ENCODE peak calls at places on chromosome 10, in nine cellular contexts. K, Y, X, J, L, C, P, F and O are unnamed samples.

GRCh38 chr10:29386347-29386999 is 97.6 kb downstream of the LYZL1 start:
- DNase-seq in C (no peak), L (peak), P (peak), Y (no peak), J (no peak), K (peak), X (no peak), F (peak), O (peak)

GRCh38 chr10:122894261-122894944 is 15.0 kb upstream of the FAM24B start:
- DNase-seq in J (no peak), C (no peak), K (no peak), Y (no peak), F (no peak), P (no peak), X (no peak), L (no peak), O (peak)

GRCh38 chr10:5915451-5915850 is 25.4 kb downstream of the FBH1 start:
- DNase-seq in F (no peak), P (no peak), L (no peak), K (no peak), C (no peak), J (no peak), X (no peak), Y (no peak), O (no peak)

GRCh38 chr10:104307576-104308438 is 30.5 kb downstream of the ITPRIP start:
- DNase-seq in X (no peak), K (no peak), Y (no peak), L (no peak), P (no peak), J (no peak), F (no peak), C (no peak), O (no peak)

GRCh38 chr10:62083413-62083794 is 181.9 kb downstream of the ARID5B start:
- DNase-seq in X (no peak), P (no peak), Y (no peak), F (no peak), L (no peak), K (no peak), J (no peak), C (no peak), O (no peak)

GRCh38 chr10:69359089-69360025 is 57.4 kb downstream of the TACR2 start:
- DNase-seq in F (no peak), L (no peak), J (no peak), C (no peak), Y (peak), K (no peak), X (no peak), P (no peak), O (no peak)

GRCh38 chr10:44316187-44316921 is 68.5 kb downstream of the CXCL12 start:
- DNase-seq in C (no peak), Y (no peak), F (no peak), L (no peak), J (no peak), K (peak), X (peak), P (peak), O (peak)

GRCh38 chr10:43913676-43914235 is 265.1 kb upstream of the ZNF32 start:
- DNase-seq in P (no peak), L (no peak), C (no peak), K (no peak), F (no peak), J (no peak), Y (no peak), X (no peak), O (no peak)

GRCh38 chr10:103905441-103905840 is 12.5 kb downstream of the STN1 start:
- DNase-seq in P (no peak), K (no peak), X (no peak), J (no peak), Y (no peak), C (no peak), F (no peak), L (no peak), O (no peak)

GRCh38 chr10:48882881-48883280 is 56.8 kb downstream of the LRRC18 start:
- DNase-seq in K (no peak), P (no peak), F (no peak), Y (no peak), L (no peak), J (no peak), X (no peak), C (no peak), O (no peak)

GRCh38 chr10:47137311-47137851 is 162.6 kb upstream of the GDF10 start:
- DNase-seq in F (no peak), J (no peak), X (peak), Y (no peak), C (no peak), P (no peak), L (peak), K (no peak), O (no peak)

GRCh38 chr10:98383869-98384268 is 31.1 kb downstream of the PYROXD2 start:
- DNase-seq in K (no peak), F (no peak), X (no peak), C (no peak), P (no peak), Y (no peak), L (no peak), J (no peak), O (no peak)

GRCh38 chr10:132973903-132974241 is 31.5 kb upstream of the CFAP46 start:
- DNase-seq in P (no peak), K (no peak), L (no peak), F (no peak), J (no peak), X (no peak), Y (no peak), C (no peak), O (no peak)

GRCh38 chr10:43867113-43867512 is 218.4 kb upstream of the ZNF32 start:
- DNase-seq in C (no peak), Y (no peak), P (no peak), L (no peak), K (no peak), X (no peak), J (no peak), F (peak), O (no peak)

GRCh38 chr10:12741255-12741915 is 260.1 kb downstream of the CCDC3 start:
- DNase-seq in P (no peak), F (no peak), J (no peak), X (no peak), C (no peak), Y (no peak), K (no peak), L (no peak), O (no peak)

GRCh38 chr10:111084346-111085255 is 7.8 kb downstream of the ADRA2A start:
- DNase-seq in Y (no peak), L (no peak), C (no peak), F (no peak), K (no peak), X (no peak), J (no peak), P (no peak), O (no peak)

GRCh38 chr10:75040576-75040975 is 70.9 kb upstream of the SAMD8 start:
- DNase-seq in K (no peak), P (no peak), X (no peak), C (no peak), F (no peak), J (no peak), Y (no peak), L (no peak), O (no peak)

GRCh38 chr10:129978980-129979379 is 14.9 kb upstream of the EBF3 start:
- DNase-seq in K (peak), J (no peak), F (no peak), P (no peak), Y (no peak), C (no peak), L (no peak), X (no peak), O (no peak)

GRCh38 chr10:78972160-78972946 is 96.4 kb upstream of the ZMIZ1 start:
- DNase-seq in X (peak), J (peak), Y (no peak), P (peak), K (peak), F (peak), L (peak), C (no peak), O (no peak)

GRCh38 chr10:44492678-44493077 is 107.8 kb upstream of the CXCL12 start:
- DNase-seq in J (no peak), F (peak), C (no peak), L (no peak), Y (no peak), X (no peak), P (no peak), K (no peak), O (no peak)

GRCh38 chr10:6279540-6280267 is 77.0 kb downstream of the PFKFB3 start:
- DNase-seq in K (no peak), C (no peak), F (peak), Y (no peak), L (peak), P (no peak), J (no peak), X (peak), O (peak)

GRCh38 chr10:111076191-111076681 is 593 bp upstream of the ADRA2A start:
- DNase-seq in P (peak), L (peak), F (no peak), Y (peak), X (peak), J (peak), K (peak), C (no peak), O (peak)

GRCh38 chr10:30534465-30535144 is 94.9 kb downstream of the LYZL2 start:
- DNase-seq in C (no peak), P (peak), K (peak), L (peak), X (peak), F (peak), Y (peak), J (peak), O (peak)

GRCh38 chr10:61815505-61815904 is 86.0 kb upstream of the ARID5B start:
- DNase-seq in X (no peak), Y (no peak), K (no peak), F (no peak), C (no peak), J (no peak), L (no peak), P (no peak), O (peak)

GRCh38 chr10:96588060-96588554 is 1.3 kb upstream of the TM9SF3 start:
- DNase-seq in F (peak), X (no peak), L (no peak), K (peak), P (no peak), Y (no peak), C (no peak), J (no peak), O (no peak)

GRCh38 chr10:22711373-22711772 is 3.0 kb downstream of the PIP4K2A start:
- DNase-seq in Y (no peak), L (no peak), K (no peak), P (no peak), J (no peak), X (no peak), F (no peak), C (no peak), O (no peak)

GRCh38 chr10:5094265-5095205 is at the start of gene AKR1C3:
- DNase-seq in X (peak), K (peak), J (no peak), L (peak), P (peak), Y (no peak), C (no peak), F (peak), O (peak)

GRCh38 chr10:49627031-49627430 is 13.2 kb downstream of the CHAT start:
- DNase-seq in F (no peak), C (no peak), P (no peak), J (no peak), X (no peak), K (no peak), Y (no peak), L (no peak), O (no peak)

GRCh38 chr10:80529604-80530003 is 8.1 kb upstream of the SH2D4B start:
- DNase-seq in P (no peak), C (no peak), J (no peak), L (no peak), K (no peak), Y (peak), X (no peak), F (no peak), O (no peak)

GRCh38 chr10:121296378-121296777 is 301.9 kb downstream of the FGFR2 start:
- DNase-seq in Y (no peak), P (no peak), F (no peak), K (no peak), L (no peak), X (no peak), J (no peak), C (no peak), O (no peak)

GRCh38 chr10:107865691-107866090 is 701.2 kb upstream of the SORCS1 start:
- DNase-seq in C (no peak), J (no peak), Y (no peak), P (no peak), K (no peak), L (no peak), X (no peak), F (no peak), O (peak)

GRCh38 chr10:24858244-24858907 is 94.0 kb downstream of the PRTFDC1 start:
- DNase-seq in X (no peak), K (no peak), F (no peak), P (no peak), C (no peak), Y (no peak), J (no peak), L (no peak), O (peak)

GRCh38 chr10:112858990-112859520 is 91.0 kb upstream of the TCF7L2 start:
- DNase-seq in C (no peak), Y (no peak), K (no peak), J (no peak), X (no peak), P (no peak), L (no peak), F (no peak), O (no peak)

GRCh38 chr10:57864789-57865676 is 402.7 kb downstream of the IPMK start:
- DNase-seq in K (no peak), X (no peak), F (peak), J (no peak), Y (no peak), L (no peak), P (no peak), C (no peak), O (no peak)

GRCh38 chr10:132574783-132575319 is 37.3 kb downstream of the INPP5A start:
- DNase-seq in L (no peak), X (no peak), F (no peak), Y (peak), P (no peak), K (no peak), C (no peak), J (no peak), O (peak)

GRCh38 chr10:132368881-132369635 is 27.9 kb upstream of the PWWP2B start:
- DNase-seq in C (no peak), L (no peak), X (no peak), K (no peak), J (no peak), P (no peak), F (no peak), Y (no peak), O (no peak)

DNA sequence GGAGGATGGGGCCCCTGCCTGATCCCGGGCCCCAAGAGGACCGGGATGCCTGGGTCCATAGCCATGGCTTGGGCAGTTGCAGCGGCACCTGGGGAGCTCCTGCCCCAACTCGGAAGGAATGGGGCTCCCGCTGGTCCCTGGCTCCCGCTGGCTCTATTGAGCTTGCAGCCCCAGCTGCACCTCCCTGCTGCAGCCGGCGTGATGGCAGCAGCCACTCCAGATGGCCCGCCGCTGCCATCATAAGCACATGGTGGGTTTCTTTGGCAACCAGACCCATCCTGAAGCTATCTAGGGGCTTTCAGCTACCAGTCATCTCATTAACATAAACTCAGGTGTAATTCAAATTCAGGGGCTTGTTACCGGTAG is 11.1 kb upstream of the DNMBP start:
- DNase-seq in K (no peak), P (no peak), L (no peak), J (no peak), Y (no peak), X (no peak), F (no peak), C (no peak), O (peak)
- TF ChIP-seq REST in K (no peak), P (no peak), L (no peak), J (no peak), Y (no peak), X (no peak), F (no peak), C (no peak), O (no peak)

GRCh38 chr10:59285848-59286247 is 76.5 kb downstream of the FAM13C start:
- DNase-seq in L (no peak), C (no peak), Y (no peak), J (no peak), X (no peak), K (no peak), P (no peak), F (no peak), O (no peak)

GRCh38 chr10:59289809-59290208 is 72.5 kb downstream of the FAM13C start:
- DNase-seq in F (no peak), X (no peak), C (no peak), J (no peak), K (no peak), Y (no peak), P (no peak), L (no peak), O (peak)

GRCh38 chr10:59287587-59287986 is 74.8 kb downstream of the FAM13C start:
- DNase-seq in Y (no peak), X (no peak), P (no peak), L (no peak), K (no peak), F (no peak), C (no peak), J (no peak), O (no peak)

GRCh38 chr10:59285073-59285472 is 77.3 kb downstream of the FAM13C start:
- DNase-seq in Y (no peak), J (no peak), X (no peak), L (no peak), F (no peak), K (no peak), C (no peak), P (no peak), O (no peak)

DNA sequence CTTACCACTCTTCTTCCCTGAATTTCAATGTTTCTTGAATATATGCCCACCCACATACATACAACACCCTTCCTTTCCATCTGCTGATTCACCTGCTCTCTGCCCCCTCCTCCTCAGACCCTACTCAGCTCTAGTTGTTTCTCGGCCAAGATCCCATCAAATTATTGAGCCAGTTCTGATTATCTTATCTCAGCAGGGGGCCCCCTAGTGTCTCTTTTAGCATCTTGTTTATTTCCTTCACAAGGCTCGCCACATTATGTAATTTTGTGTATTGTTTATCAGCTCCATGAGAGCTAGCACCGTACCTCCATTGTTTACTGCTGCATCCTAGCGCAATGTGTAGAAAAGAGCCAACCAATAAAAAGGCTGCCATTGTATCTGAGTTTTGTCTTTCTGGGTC is 71.9 kb downstream of the FAM13C start:
- DNase-seq in J (no peak), L (no peak), Y (no peak), X (no peak), C (no peak), P (no peak), F (peak), K (peak), O (peak)
- TF ChIP-seq CTCF in J (peak), L (no peak), Y (no peak), X (no peak), C (peak), P (no peak), F (peak), K (peak), O (no peak)

GRCh38 chr10:125061557-125062243 is 98.7 kb downstream of the CTBP2 start:
- DNase-seq in P (no peak), Y (no peak), F (no peak), L (no peak), X (no peak), J (no peak), C (no peak), K (no peak), O (no peak)

GRCh38 chr10:125060038-125060437 is 100.3 kb downstream of the CTBP2 start:
- DNase-seq in Y (no peak), K (no peak), J (no peak), P (peak), C (no peak), L (no peak), F (no peak), X (no peak), O (no peak)

GRCh38 chr10:125060486-125060850 is 99.9 kb downstream of the CTBP2 start:
- DNase-seq in J (no peak), P (peak), C (no peak), F (no peak), L (no peak), X (no peak), Y (no peak), K (no peak), O (no peak)

GRCh38 chr10:125062244-125063208 is 97.8 kb downstream of the CTBP2 start:
- DNase-seq in J (no peak), L (no peak), K (no peak), X (no peak), P (no peak), Y (no peak), F (no peak), C (no peak), O (no peak)

DNA sequence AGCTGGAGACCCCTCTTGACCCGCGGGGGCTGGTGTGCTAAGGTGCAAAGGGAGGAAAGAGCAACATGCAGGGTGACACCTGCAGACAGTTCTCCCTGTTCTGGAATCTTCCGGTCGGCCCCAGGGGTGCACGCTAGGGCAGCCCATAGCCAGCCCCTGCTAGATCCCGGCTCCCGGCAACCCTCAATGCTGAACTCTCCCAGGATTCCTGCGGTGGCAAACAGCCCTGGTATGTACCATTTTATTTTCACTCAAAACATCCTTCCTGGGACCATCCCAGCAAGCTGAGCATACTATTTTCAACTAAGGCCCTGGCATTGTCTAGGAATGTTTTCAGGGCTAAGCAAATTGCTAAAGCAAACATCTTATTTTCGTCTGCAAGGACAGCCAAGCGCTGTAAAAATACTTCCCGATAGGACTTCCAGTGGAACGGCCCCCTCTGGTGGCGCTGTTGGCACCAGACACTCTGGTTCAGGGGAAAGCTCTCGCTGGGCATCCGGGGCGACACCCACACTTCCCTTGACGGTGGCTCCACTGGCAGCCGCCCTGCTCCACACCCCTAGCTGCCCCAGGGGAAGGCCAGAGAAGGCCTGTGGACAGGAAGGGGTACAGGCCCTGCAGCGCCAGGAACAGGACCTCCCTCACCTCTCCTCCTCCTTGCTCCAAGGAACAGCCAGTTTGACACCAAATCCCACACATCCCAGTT is 99.4 kb downstream of the CTBP2 start:
- DNase-seq in C (no peak), P (no peak), J (no peak), F (peak), L (peak), X (peak), Y (peak), K (peak), O (peak)
- H3K4me3 ChIP-seq in C (no peak), P (no peak), J (no peak), F (peak), L (no peak), X (no peak), Y (no peak), K (no peak), O (no peak)

GRCh38 chr10:119503821-119504220 is 38.7 kb downstream of the RGS10 start:
- DNase-seq in K (no peak), Y (no peak), F (no peak), L (no peak), J (no peak), C (no peak), P (no peak), X (no peak), O (no peak)

GRCh38 chr10:119505588-119506315 is 36.8 kb downstream of the RGS10 start:
- DNase-seq in P (no peak), F (no peak), Y (no peak), C (no peak), J (no peak), K (no peak), L (no peak), X (no peak), O (no peak)

GRCh38 chr10:119504651-119505050 is 37.9 kb downstream of the RGS10 start:
- DNase-seq in P (no peak), J (no peak), X (no peak), C (no peak), K (no peak), F (no peak), L (no peak), Y (no peak), O (no peak)

GRCh38 chr10:119507115-119507514 is 35.4 kb downstream of the RGS10 start:
- DNase-seq in Y (no peak), K (no peak), C (no peak), J (no peak), F (no peak), L (no peak), P (no peak), X (no peak), O (no peak)

DNA sequence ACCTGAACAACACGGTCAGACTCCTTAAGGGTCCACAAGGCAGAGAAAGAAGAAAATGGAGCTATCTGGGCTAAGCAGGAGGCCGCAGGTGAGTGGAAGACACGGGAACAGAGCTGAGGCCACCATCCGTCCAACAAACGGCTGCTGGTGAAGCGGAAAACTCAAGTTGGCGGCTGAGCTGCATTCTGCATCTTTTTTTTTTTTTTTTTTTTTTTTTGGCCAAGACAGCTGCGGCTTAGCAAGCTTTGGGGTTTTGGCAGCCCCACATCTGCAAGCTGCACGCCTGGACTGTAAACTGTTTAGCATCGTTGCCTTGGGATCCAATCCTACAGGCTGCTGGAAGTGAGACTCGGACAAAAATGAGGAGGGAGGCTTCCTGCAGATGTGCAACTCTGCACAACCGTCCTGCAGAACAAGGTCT is 37.4 kb downstream of the RGS10 start:
- DNase-seq in P (no peak), J (no peak), L (no peak), Y (no peak), X (no peak), F (no peak), K (no peak), C (no peak), O (no peak)
- TF ChIP-seq REST in P (no peak), J (no peak), L (no peak), Y (no peak), X (no peak), F (no peak), K (no peak), C (no peak), O (no peak)